ENCODE peak calls at places on chromosomes 13 and 19, in four cellular contexts. V is GM12878, I is K562, T is HL-60. L is an unnamed sample.

GRCh38 chr19:10363789-10364281 is 16.5 kb downstream of the TYK2 start:
- DNase-seq in I (no peak), T (no peak), V (no peak), L (no peak)

GRCh38 chr19:14114854-14115253 is 2.7 kb downstream of the PRKACA start:
- DNase-seq in T (peak; percentile 82), V (no peak), I (peak; percentile 52), L (no peak)

GRCh38 chr19:56301886-56302620 is 12.6 kb downstream of the ZSCAN5A start:
- DNase-seq in T (peak; percentile 29), V (no peak), I (peak; percentile 27), L (no peak)

GRCh38 chr13:106383791-106384190 is 151.7 kb downstream of the EFNB2 start:
- DNase-seq in T (no peak), V (no peak), I (no peak), L (no peak)

GRCh38 chr13:36369268-36370107 is 23.3 kb upstream of the SPART start:
- DNase-seq in T (no peak), I (no peak), V (no peak), L (no peak)

GRCh38 chr19:5547881-5548280 is 19.9 kb downstream of the TINCR start:
- DNase-seq in I (peak; percentile 55), T (peak; percentile 42), V (no peak), L (no peak)

GRCh38 chr19:38164526-38164925 is 59.5 kb downstream of the DPF1 start:
- DNase-seq in T (no peak), V (no peak), I (no peak), L (no peak)

GRCh38 chr19:2186071-2186846 is 22.5 kb downstream of the DOT1L start:
- DNase-seq in V (no peak), I (no peak), T (no peak), L (no peak)

GRCh38 chr19:39369200-39369599 is 21.7 kb downstream of the PAF1 start:
- DNase-seq in T (no peak), V (no peak), I (no peak), L (no peak)

GRCh38 chr19:39372047-39372802 is 18.7 kb downstream of the PAF1 start:
- DNase-seq in V (no peak), T (no peak), I (no peak), L (no peak)

GRCh38 chr19:39375929-39376328 is 15.0 kb downstream of the PAF1 start:
- DNase-seq in T (no peak), V (no peak), I (no peak), L (no peak)

GRCh38 chr19:39370735-39371134 is 20.2 kb downstream of the PAF1 start:
- DNase-seq in T (no peak), I (no peak), V (no peak), L (no peak)

DNA sequence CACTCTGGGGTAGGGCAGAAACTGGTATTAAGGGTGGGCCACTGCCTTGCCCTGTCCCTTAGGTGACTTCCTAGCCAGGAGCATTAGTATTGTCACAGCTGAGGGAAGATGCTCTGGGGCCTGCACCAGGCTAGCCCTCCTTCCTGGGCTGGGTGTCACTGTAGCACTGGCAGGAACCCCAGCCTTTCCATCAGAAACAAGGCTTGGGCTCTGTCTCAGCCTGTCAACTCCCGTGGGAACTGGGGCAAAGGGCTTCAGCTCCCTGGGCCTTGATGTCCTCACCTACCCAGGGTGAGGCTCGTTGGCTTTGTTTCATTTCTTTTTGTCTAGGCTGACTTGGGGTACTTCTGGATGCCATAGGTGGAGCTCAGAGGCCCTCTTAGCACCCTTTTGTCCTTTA is 18.0 kb downstream of the PAF1 start:
- DNase-seq in V (no peak), T (no peak), I (no peak), L (no peak)
- TF ChIP-seq SPI1 in V (no peak), T (no peak), I (no peak), L (no peak)

GRCh38 chr13:99495478-99496321 is 5.6 kb upstream of the TM9SF2 start:
- DNase-seq in I (no peak), T (no peak), V (no peak), L (no peak)
- TF ChIP-seq SPI1 in I (no peak), T (no peak), V (no peak), L (no peak)

DNA sequence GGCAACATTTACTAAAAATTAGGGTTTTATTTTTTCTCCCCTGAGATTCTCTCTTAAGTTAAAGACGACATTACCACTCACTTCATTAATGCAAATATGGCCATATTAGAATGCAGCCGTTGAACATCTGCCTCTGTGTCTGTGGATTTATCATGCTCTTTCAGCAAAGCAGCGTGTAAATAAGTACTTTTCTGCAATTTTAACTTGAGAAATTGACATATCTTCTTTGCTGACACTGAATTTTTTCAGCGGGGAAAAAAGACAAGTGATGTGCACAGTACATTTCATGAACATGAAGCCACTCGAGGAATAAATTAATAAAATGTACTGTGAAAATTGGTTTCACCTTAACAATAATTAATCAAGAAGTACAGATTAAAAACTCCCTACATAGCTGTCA is 406.4 kb downstream of the ITGBL1 start:
- DNase-seq in I (no peak), V (no peak), T (no peak), L (no peak)
- TF ChIP-seq SPI1 in I (no peak), V (no peak), T (no peak), L (no peak)

GRCh38 chr13:27953671-27954405 is 15.3 kb downstream of the CDX2 start:
- DNase-seq in V (no peak), I (peak; percentile 55), T (peak; percentile 83), L (peak; percentile 88)
- TF ChIP-seq SPI1 in V (no peak), I (no peak), T (no peak), L (no peak)

GRCh38 chr13:22235950-22236290 is 565.0 kb downstream of the FGF9 start:
- DNase-seq in V (no peak), T (no peak), I (no peak), L (no peak)

GRCh38 chr13:22240716-22241115 is 569.8 kb downstream of the FGF9 start:
- DNase-seq in T (no peak), I (no peak), V (no peak), L (no peak)

GRCh38 chr13:22232186-22232585 is 561.3 kb downstream of the FGF9 start:
- DNase-seq in V (no peak), T (no peak), I (no peak), L (no peak)

GRCh38 chr13:22238269-22238668 is 567.4 kb downstream of the FGF9 start:
- DNase-seq in V (no peak), T (no peak), I (no peak), L (no peak)

DNA sequence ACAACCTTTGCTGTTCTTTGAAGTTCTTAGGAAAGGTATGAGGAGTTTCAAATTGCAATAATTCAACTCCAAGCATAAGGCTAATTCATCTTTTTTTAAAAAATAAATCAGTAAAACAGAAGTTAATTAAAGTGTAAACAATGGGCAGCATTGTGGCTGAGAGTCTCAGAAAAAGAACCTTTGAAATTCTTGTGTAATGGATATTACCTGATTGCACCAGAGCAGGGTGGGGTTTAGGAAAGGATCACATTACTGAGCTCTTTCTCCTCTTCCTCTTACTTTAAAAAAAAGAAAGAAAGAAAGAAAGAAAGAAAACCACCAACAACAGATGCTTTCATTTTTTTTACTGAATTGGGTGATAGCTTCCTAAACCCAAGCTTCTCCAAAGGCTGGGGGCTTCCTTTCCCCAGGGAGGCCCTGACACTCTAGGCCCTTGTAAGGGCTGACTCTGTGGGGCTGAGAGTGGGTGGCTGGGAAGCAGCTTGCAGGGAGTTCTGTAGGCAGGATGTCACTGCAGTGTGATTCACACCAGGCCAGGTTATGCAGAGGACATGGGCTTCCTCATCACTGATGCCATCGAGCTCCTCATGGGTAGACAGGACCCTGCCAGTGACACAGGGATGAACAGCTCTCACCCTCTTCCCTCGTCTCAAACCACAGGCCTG is 564.5 kb downstream of the FGF9 start:
- DNase-seq in I (no peak), T (no peak), V (no peak), L (no peak)
- TF ChIP-seq SPI1 in I (no peak), T (no peak), V (no peak), L (no peak)

GRCh38 chr19:6739884-6740588 is 556 bp downstream of the TRIP10 start:
- DNase-seq in V (no peak), I (peak; percentile 85), T (no peak), L (no peak)

GRCh38 chr19:6737873-6738725 is 719 bp upstream of the GPR108 start:
- DNase-seq in V (no peak), I (peak; percentile 88), T (peak; percentile 90), L (no peak)

GRCh38 chr19:6739390-6739883 is at the start of gene TRIP10:
- DNase-seq in V (no peak), T (peak; percentile 58), I (peak; percentile 85), L (peak; percentile 87)

GRCh38 chr19:6737284-6737872 is at the start of gene GPR108:
- DNase-seq in V (peak; percentile 100), I (peak; percentile 100), T (peak; percentile 100), L (peak; percentile 96)

GRCh38 chr19:6738726-6739389 is 622 bp upstream of the TRIP10 start:
- DNase-seq in V (no peak), I (peak; percentile 45), T (no peak), L (no peak)
- TF ChIP-seq SPI1 in V (no peak), I (no peak), T (no peak), L (no peak)

GRCh38 chr19:53772943-53773342 is 51.2 kb downstream of the NLRP12 start:
- DNase-seq in I (peak; percentile 71), V (no peak), T (peak; percentile 53), L (peak; percentile 15)
- TF ChIP-seq SPI1 in I (no peak), V (no peak), T (no peak), L (no peak)

GRCh38 chr19:35268546-35269424 is at the start of gene USF2:
- DNase-seq in I (peak; percentile 89), V (no peak), T (peak; percentile 65), L (peak; percentile 78)
- TF ChIP-seq SPI1 in I (no peak), V (no peak), T (no peak), L (no peak)

GRCh38 chr13:94120878-94121277 is 358.6 kb downstream of the DCT start:
- DNase-seq in T (no peak), I (no peak), V (no peak), L (no peak)

GRCh38 chr13:94122300-94122699 is 357.2 kb downstream of the DCT start:
- DNase-seq in I (no peak), T (no peak), V (no peak), L (no peak)

GRCh38 chr13:94121686-94122085 is 357.8 kb downstream of the DCT start:
- DNase-seq in I (no peak), V (no peak), T (no peak), L (no peak)

GRCh38 chr13:94119360-94119936 is 360.0 kb downstream of the DCT start:
- DNase-seq in T (no peak), I (no peak), V (no peak), L (no peak)

DNA sequence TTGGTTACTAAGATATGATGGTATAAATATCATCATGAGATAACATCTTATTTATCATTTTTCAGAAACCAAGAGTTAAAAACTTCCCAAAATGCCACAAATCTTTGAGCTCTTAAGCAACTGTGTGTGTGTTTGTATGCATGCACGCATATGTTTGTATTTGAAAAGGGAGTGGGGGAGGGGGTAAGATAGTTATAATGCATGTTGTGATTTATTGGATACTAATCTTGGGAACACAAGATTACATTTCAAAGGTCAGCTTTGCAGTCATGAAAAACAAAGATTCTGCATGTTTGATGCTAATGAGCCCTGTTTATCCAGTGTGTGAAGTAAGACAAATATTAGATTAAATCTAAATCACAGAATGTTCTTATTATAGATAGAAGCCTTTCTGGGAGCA is 355.9 kb downstream of the DCT start:
- DNase-seq in V (no peak), I (no peak), T (no peak), L (no peak)
- TF ChIP-seq SPI1 in V (no peak), I (no peak), T (no peak), L (no peak)